ENCODE peak calls at places on chromosomes 12 and 14, in five cellular contexts. One of them, this sample, is unnamed.
A peak's percentile ranks its signal among the peaks of the same experiment; 100 is the strongest.

GRCh38 chr12:76113800-76114757 is 29.6 kb upstream of the NAP1L1 start:
- DNase-seq in cerebellar cortex: no peak
- DNase-seq in A549: no peak
- DNase-seq in IMR-90: peak; percentile 18
- DNase-seq in ELR: no peak
- DNase-seq in this sample: peak; percentile 69

GRCh38 chr12:88338486-88338885 is 196.4 kb downstream of the TMTC3 start:
- DNase-seq in IMR-90: no peak
- DNase-seq in ELR: no peak
- DNase-seq in A549: no peak
- DNase-seq in cerebellar cortex: no peak
- DNase-seq in this sample: no peak

GRCh38 chr12:57477710-57478681 is 1.7 kb downstream of the ARHGAP9 start:
- DNase-seq in cerebellar cortex: no peak
- DNase-seq in IMR-90: peak; percentile 48
- DNase-seq in A549: no peak
- DNase-seq in ELR: peak; percentile 39
- DNase-seq in this sample: no peak

GRCh38 chr12:94098466-94098865 is 49.9 kb upstream of the PLXNC1 start:
- DNase-seq in ELR: peak; percentile 82
- DNase-seq in IMR-90: peak; percentile 71
- DNase-seq in A549: no peak
- DNase-seq in cerebellar cortex: no peak
- DNase-seq in this sample: no peak

GRCh38 chr12:113221181-113221996 is at the start of gene TPCN1:
- DNase-seq in ELR: peak; percentile 100
- DNase-seq in IMR-90: peak; percentile 100
- DNase-seq in cerebellar cortex: peak; percentile 100
- DNase-seq in A549: peak; percentile 100
- DNase-seq in this sample: peak; percentile 100

GRCh38 chr12:86261606-86262005 is 5.4 kb upstream of the MGAT4C start:
- DNase-seq in cerebellar cortex: no peak
- DNase-seq in A549: no peak
- DNase-seq in IMR-90: no peak
- DNase-seq in ELR: no peak
- DNase-seq in this sample: no peak

GRCh38 chr12:94134226-94134795 is 14.1 kb upstream of the PLXNC1 start:
- DNase-seq in IMR-90: peak; percentile 62
- DNase-seq in ELR: peak; percentile 78
- DNase-seq in A549: peak; percentile 75
- DNase-seq in cerebellar cortex: peak; percentile 64
- DNase-seq in this sample: peak; percentile 76

GRCh38 chr12:69070319-69071090 is 137.5 kb upstream of the CPM start:
- DNase-seq in ELR: peak; percentile 82
- DNase-seq in cerebellar cortex: peak; percentile 40
- DNase-seq in IMR-90: peak; percentile 71
- DNase-seq in A549: peak; percentile 70
- DNase-seq in this sample: peak; percentile 82

GRCh38 chr12:25959069-25959961 is 833 bp downstream of the RASSF8 start:
- DNase-seq in IMR-90: peak; percentile 85
- DNase-seq in cerebellar cortex: peak; percentile 53
- DNase-seq in A549: peak; percentile 46
- DNase-seq in ELR: peak; percentile 91
- DNase-seq in this sample: peak; percentile 51

GRCh38 chr14:44736326-44736725 is 225.4 kb downstream of the KLHL28 start:
- DNase-seq in ELR: no peak
- DNase-seq in IMR-90: no peak
- DNase-seq in cerebellar cortex: no peak
- DNase-seq in A549: no peak
- DNase-seq in this sample: no peak

GRCh38 chr14:99320105-99320572 is 48.1 kb upstream of the BCL11B start:
- DNase-seq in IMR-90: peak; percentile 8
- DNase-seq in A549: peak; percentile 71
- DNase-seq in ELR: peak; percentile 48
- DNase-seq in cerebellar cortex: peak; percentile 36
- DNase-seq in this sample: peak; percentile 68

GRCh38 chr14:51978566-51979398 is 10.6 kb upstream of the RTRAF start:
- DNase-seq in cerebellar cortex: peak; percentile 80
- DNase-seq in A549: peak; percentile 79
- DNase-seq in ELR: peak; percentile 78
- DNase-seq in IMR-90: peak; percentile 79
- DNase-seq in this sample: peak; percentile 86

This sample was measured in SK-MEL-5.